ENCODE peak calls at places on chromosomes 1 and 21, in seven cellular contexts. T, P, V, L, B, C and Y are unnamed samples.

GRCh38 chr1:227903614-227904501 is 43.9 kb downstream of the WNT9A start:
- DNase-seq in T (no peak), P (no peak), V (no peak), L (no peak), B (no peak), C (no peak), Y (no peak)

GRCh38 chr1:150152772-150153461 is 3.2 kb downstream of the PLEKHO1 start:
- DNase-seq in T (no peak), P (no peak), V (peak), L (no peak), B (no peak), C (no peak), Y (peak)

GRCh38 chr1:233252436-233252835 is 43.1 kb downstream of the PCNX2 start:
- DNase-seq in T (no peak), P (no peak), V (peak), L (no peak), B (no peak), C (peak), Y (no peak)

GRCh38 chr1:117770981-117771531 is 158.4 kb downstream of the GDAP2 start:
- DNase-seq in T (no peak), P (no peak), V (no peak), L (no peak), B (no peak), C (no peak), Y (no peak)

GRCh38 chr1:22806584-22806983 is 95.9 kb downstream of the EPHB2 start:
- DNase-seq in T (no peak), P (no peak), V (no peak), L (no peak), B (no peak), C (no peak), Y (no peak)

GRCh38 chr1:45679123-45679522 is 7.2 kb downstream of the GPBP1L1 start:
- DNase-seq in T (no peak), P (no peak), V (peak), L (no peak), B (no peak), C (no peak), Y (no peak)

GRCh38 chr1:226748306-226748705 is 9.2 kb upstream of the ITPKB start:
- DNase-seq in T (no peak), P (no peak), V (no peak), L (no peak), B (no peak), C (no peak), Y (no peak)

GRCh38 chr1:233242827-233243483 is 52.6 kb downstream of the PCNX2 start:
- DNase-seq in T (no peak), P (no peak), V (no peak), L (no peak), B (no peak), C (peak), Y (no peak)

GRCh38 chr1:8702848-8703810 is 114.3 kb downstream of the RERE start:
- DNase-seq in T (peak), P (peak), V (peak), L (peak), B (peak), C (peak), Y (peak)

GRCh38 chr1:22808846-22809501 is 98.3 kb downstream of the EPHB2 start:
- DNase-seq in T (no peak), P (no peak), V (peak), L (no peak), B (no peak), C (no peak), Y (peak)

GRCh38 chr1:40948741-40949528 is 30.6 kb upstream of the CTPS1 start:
- DNase-seq in T (no peak), P (no peak), V (peak), L (no peak), B (peak), C (peak), Y (peak)

GRCh38 chr1:225412803-225413338 is 15.0 kb downstream of the LBR start:
- DNase-seq in T (no peak), P (no peak), V (no peak), L (no peak), B (no peak), C (no peak), Y (no peak)

GRCh38 chr1:21639594-21640041 is 29.5 kb downstream of the RAP1GAP start:
- DNase-seq in T (no peak), P (no peak), V (no peak), L (no peak), B (no peak), C (no peak), Y (no peak)

GRCh38 chr1:184199797-184200170 is 148.3 kb downstream of the TSEN15 start:
- DNase-seq in T (no peak), P (no peak), V (no peak), L (no peak), B (no peak), C (no peak), Y (no peak)

GRCh38 chr21:34890724-34891609 is 158.1 kb downstream of the RUNX1 start:
- DNase-seq in T (no peak), P (no peak), V (no peak), L (no peak), B (no peak), C (peak), Y (peak)

GRCh38 chr21:34891610-34891943 is 157.5 kb downstream of the RUNX1 start:
- DNase-seq in T (no peak), P (no peak), V (no peak), L (no peak), B (no peak), C (no peak), Y (no peak)

GRCh38 chr21:34889287-34889536 is 159.9 kb downstream of the RUNX1 start:
- DNase-seq in T (no peak), P (no peak), V (peak), L (peak), B (no peak), C (peak), Y (peak)

GRCh38 chr21:34889537-34890257 is 159.4 kb downstream of the RUNX1 start:
- DNase-seq in T (peak), P (no peak), V (peak), L (peak), B (no peak), C (peak), Y (peak)

GRCh38 chr21:34890258-34890723 is 158.8 kb downstream of the RUNX1 start:
- DNase-seq in T (peak), P (no peak), V (no peak), L (no peak), B (no peak), C (no peak), Y (no peak)
- H3K4me3 ChIP-seq in T (peak), P (peak), V (peak), L (peak), B (peak), C (peak), Y (peak)

GRCh38 chr1:92623187-92623778 is 136.6 kb upstream of the GFI1 start:
- DNase-seq in T (no peak), P (no peak), V (peak), L (no peak), B (no peak), C (no peak), Y (peak)
- TF ChIP-seq CTCF in T (no peak), P (peak), V (peak), L (peak), B (peak), C (no peak), Y (peak)

GRCh38 chr1:38559180-38559874 is 300.2 kb downstream of the RRAGC start:
- DNase-seq in T (no peak), P (no peak), V (no peak), L (peak), B (no peak), C (peak), Y (no peak)

GRCh38 chr1:38561110-38561509 is 298.5 kb downstream of the RRAGC start:
- DNase-seq in T (no peak), P (no peak), V (no peak), L (no peak), B (no peak), C (no peak), Y (no peak)

GRCh38 chr1:38558055-38558454 is 301.5 kb downstream of the RRAGC start:
- DNase-seq in T (no peak), P (no peak), V (no peak), L (no peak), B (no peak), C (no peak), Y (no peak)

GRCh38 chr1:38555594-38555993 is 304.0 kb downstream of the RRAGC start:
- DNase-seq in T (no peak), P (no peak), V (no peak), L (no peak), B (no peak), C (no peak), Y (no peak)

DNA sequence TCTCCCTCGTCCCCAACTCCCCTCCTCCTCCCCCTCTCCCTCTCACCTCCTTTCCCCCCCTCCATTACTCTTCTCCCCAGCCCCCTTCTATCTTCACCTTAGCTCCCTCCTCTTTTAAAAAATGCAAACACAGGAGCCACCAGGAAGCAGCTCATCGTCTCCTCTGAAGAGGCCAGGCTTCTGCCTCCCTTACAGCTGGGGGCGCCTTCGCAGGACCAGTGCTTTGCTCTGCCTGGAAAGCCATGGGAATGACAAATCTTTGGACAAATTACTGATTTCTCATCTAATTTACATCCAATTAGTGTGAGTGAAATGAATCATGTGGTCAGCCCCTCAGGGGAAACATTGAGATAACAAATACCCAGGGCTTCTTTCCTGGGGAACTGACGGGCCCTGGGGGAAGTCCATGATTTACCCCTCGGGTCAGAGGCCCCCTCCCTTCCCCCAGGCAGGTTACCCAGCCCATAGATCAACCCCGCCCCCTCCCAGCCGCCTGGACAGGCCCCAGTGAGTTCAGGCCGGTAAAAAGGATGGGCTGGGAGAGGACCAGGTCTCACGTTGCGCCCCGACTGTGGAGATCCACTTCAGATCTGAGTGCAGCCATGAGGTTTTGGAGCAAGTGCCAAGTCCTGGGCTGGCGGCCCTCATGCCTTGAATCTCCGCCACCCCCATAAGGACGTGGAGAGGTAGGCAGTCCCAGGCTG is 300.9 kb downstream of the RRAGC start:
- DNase-seq in T (no peak), P (no peak), V (no peak), L (peak), B (no peak), C (no peak), Y (no peak)
- H3K4me3 ChIP-seq in T (peak), P (no peak), V (no peak), L (no peak), B (no peak), C (no peak), Y (no peak)

DNA sequence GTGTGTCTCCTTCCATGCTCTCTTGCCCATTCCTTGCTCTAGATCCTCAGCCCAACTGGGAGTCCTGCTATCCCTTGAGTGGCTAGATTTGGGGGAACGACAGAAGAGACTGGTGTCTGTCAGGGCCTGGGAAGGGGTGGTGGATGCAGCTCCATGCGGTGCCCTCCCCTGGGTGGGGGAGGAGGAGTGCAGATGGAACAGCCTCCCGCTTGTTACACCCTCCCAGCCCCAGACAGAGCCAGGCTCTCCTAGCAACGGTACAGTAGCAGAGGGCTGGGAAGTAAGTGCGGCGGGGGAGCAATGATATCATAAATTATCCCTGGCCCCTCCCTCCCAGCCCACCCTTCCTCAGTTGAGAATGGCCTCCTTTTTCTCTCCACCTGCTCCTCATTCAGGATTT is 37.2 kb downstream of the RHBG start:
- DNase-seq in T (no peak), P (no peak), V (no peak), L (no peak), B (no peak), C (no peak), Y (no peak)
- TF ChIP-seq CTCF in T (no peak), P (no peak), V (no peak), L (no peak), B (no peak), C (no peak), Y (no peak)